ENCODE peak calls at places on chromosomes 2 and 18, in seven cellular contexts. X is psoas muscle, Z is Calu3, M is HCT116, H is endothelial cell, Q is GM12865, N is RWPE1. S is an unnamed sample.

GRCh38 chr18:70046207-70046606 is 98.5 kb upstream of the CD226 start:
- DNase-seq in X (no peak), Z (no peak), M (no peak), H (no peak), Q (no peak), N (no peak), S (no peak)

GRCh38 chr2:71609441-71609840 is 156.1 kb downstream of the DYSF start:
- DNase-seq in X (no peak), Z (no peak), M (no peak), H (peak), Q (no peak), N (no peak), S (no peak)

GRCh38 chr18:9434240-9434701 is 41.0 kb upstream of the RALBP1 start:
- DNase-seq in X (no peak), Z (no peak), M (no peak), H (no peak), Q (no peak), N (no peak), S (no peak)

GRCh38 chr18:42545825-42546224 is 569.7 kb downstream of the RIT2 start:
- DNase-seq in X (no peak), Z (peak), M (no peak), H (no peak), Q (no peak), N (peak), S (no peak)

GRCh38 chr2:241272722-241273551 is 42.5 kb downstream of the HDLBP start:
- DNase-seq in X (peak), Z (peak), M (no peak), H (peak), Q (peak), N (peak), S (no peak)

GRCh38 chr2:196187898-196188458 is 16.6 kb upstream of the STK17B start:
- DNase-seq in X (no peak), Z (no peak), M (no peak), H (no peak), Q (peak), N (no peak), S (no peak)

GRCh38 chr2:216934151-216934550 is 74.3 kb upstream of the TNP1 start:
- DNase-seq in X (peak), Z (no peak), M (no peak), H (no peak), Q (no peak), N (no peak), S (no peak)

GRCh38 chr2:18349421-18349820 is 211.0 kb downstream of the RDH14 start:
- DNase-seq in X (no peak), Z (no peak), M (no peak), H (no peak), Q (no peak), N (no peak), S (no peak)

GRCh38 chr2:53087282-53087882 is 680.2 kb upstream of the CHAC2 start:
- DNase-seq in X (no peak), Z (no peak), M (no peak), H (no peak), Q (no peak), N (peak), S (no peak)

GRCh38 chr2:181589779-181590178 is 67.1 kb downstream of the CERKL start:
- DNase-seq in X (no peak), Z (peak), M (no peak), H (no peak), Q (no peak), N (no peak), S (no peak)

GRCh38 chr2:236250909-236251579 is 13.2 kb downstream of the ASB18 start:
- DNase-seq in X (no peak), Z (no peak), M (no peak), H (no peak), Q (no peak), N (no peak), S (no peak)

GRCh38 chr2:119208791-119209203 is 14.8 kb upstream of the STEAP3 start:
- DNase-seq in X (no peak), Z (peak), M (peak), H (no peak), Q (no peak), N (peak), S (no peak)

GRCh38 chr2:94978917-94979316 is 46.6 kb upstream of the MAL start:
- DNase-seq in X (no peak), Z (no peak), M (no peak), H (no peak), Q (no peak), N (no peak), S (no peak)

GRCh38 chr18:80046011-80046410 is 11.8 kb downstream of the RBFA start:
- DNase-seq in X (no peak), Z (no peak), M (no peak), H (no peak), Q (no peak), N (no peak), S (no peak)

GRCh38 chr2:139271149-139271548 is 491.0 kb upstream of the NXPH2 start:
- DNase-seq in X (no peak), Z (no peak), M (no peak), H (no peak), Q (no peak), N (no peak), S (no peak)

GRCh38 chr2:70199320-70199864 is 8.6 kb upstream of the C2orf42 start:
- DNase-seq in X (no peak), Z (no peak), M (no peak), H (no peak), Q (no peak), N (no peak), S (no peak)
- TF ChIP-seq CTCF in X (no peak), Z (no peak), M (peak), H (no peak), Q (no peak), N (no peak), S (no peak)

GRCh38 chr2:234916674-234917073 is 35.1 kb upstream of the SH3BP4 start:
- DNase-seq in X (no peak), Z (no peak), M (no peak), H (no peak), Q (no peak), N (no peak), S (no peak)
- TF ChIP-seq CTCF in X (no peak), Z (no peak), M (no peak), H (no peak), Q (no peak), N (no peak), S (no peak)

DNA sequence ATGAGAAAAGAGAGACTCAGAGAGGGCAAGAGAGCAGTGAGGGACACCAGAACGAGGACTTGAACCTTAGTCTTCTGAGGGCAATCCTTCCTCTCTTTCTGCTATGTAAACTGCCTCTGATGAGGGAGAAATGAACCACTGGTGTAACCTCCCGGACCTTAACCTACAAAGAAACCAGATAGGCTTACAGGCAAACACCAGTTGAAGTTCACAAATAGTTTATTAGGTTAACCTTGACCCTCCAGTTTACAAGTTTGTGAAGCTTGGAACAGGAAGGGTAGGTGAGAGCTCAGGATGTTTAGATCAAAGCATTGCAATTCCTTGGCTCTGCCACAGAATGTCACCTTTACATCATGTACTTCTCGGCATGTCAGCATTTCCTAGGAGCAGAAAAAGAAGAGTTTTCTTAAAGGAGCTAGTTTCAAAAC is 486.4 kb upstream of the SPRED2 start:
- DNase-seq in X (no peak), Z (no peak), M (no peak), H (no peak), Q (no peak), N (no peak), S (no peak)
- TF ChIP-seq CTCF in X (no peak), Z (no peak), M (no peak), H (no peak), Q (no peak), N (no peak), S (peak)

DNA sequence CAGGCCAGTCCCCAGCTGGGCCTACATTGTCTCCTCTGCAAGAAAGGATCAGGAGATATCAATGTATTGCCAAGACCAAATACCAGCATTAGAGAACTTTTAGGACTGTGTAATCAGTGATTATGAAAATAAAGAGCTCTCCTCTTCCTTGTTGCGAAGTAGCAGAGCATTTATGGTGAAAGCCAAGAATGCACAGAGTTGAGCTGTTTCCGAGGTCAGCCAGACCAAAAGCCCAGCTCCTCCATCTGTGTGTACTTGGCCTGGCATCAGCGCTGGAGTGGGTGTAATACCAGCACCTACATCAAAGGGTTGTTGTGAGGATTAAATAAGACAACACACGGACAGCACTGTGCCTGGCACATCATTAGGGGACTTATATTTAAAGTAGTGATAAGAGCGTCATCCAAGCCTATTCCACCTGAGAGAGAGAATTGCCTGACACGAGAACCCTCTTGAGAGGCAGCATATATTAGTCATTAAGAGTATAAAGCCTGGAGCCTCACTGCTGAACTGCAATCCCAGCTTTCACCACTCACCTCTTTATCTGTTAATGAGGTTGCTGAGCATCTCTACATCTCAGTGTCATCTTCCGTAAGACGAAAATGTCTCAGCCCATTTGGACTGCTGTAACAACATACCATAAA is 7.4 kb upstream of the SLC16A14 start:
- DNase-seq in X (no peak), Z (no peak), M (no peak), H (no peak), Q (no peak), N (no peak), S (no peak)
- TF ChIP-seq CTCF in X (no peak), Z (no peak), M (no peak), H (no peak), Q (no peak), N (no peak), S (no peak)

DNA sequence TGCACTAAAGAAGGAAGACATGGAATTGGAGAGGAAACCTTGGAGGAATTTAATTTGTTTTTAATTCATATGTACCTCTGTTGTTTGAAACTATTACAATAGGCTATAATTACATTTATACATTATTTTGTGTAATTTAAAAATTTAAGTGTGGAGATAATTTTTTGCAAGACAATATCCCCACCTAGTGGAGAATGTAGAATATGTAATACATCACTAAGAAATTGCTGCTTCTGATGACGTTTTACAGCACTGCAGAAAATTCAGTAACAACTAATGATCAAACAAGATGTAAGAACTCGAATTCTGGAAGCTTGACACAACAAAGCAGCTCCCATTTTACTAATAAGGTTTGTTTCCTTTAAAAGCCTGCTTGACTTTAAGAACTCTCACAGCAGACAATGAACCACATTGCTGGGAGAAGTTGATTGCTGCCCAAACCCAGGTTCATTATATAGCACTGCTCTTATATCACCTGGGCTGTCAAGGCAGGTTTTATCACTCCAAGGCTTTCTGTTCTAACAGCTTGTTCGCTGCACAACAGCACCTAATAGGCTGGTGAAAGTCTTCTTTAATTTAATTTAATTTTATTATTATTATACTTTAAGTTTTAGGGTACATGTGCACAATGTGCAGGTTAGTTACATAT is 53.4 kb downstream of the THADA start:
- DNase-seq in X (no peak), Z (no peak), M (peak), H (no peak), Q (peak), N (peak), S (no peak)
- TF ChIP-seq CTCF in X (peak), Z (no peak), M (peak), H (peak), Q (peak), N (peak), S (peak)

DNA sequence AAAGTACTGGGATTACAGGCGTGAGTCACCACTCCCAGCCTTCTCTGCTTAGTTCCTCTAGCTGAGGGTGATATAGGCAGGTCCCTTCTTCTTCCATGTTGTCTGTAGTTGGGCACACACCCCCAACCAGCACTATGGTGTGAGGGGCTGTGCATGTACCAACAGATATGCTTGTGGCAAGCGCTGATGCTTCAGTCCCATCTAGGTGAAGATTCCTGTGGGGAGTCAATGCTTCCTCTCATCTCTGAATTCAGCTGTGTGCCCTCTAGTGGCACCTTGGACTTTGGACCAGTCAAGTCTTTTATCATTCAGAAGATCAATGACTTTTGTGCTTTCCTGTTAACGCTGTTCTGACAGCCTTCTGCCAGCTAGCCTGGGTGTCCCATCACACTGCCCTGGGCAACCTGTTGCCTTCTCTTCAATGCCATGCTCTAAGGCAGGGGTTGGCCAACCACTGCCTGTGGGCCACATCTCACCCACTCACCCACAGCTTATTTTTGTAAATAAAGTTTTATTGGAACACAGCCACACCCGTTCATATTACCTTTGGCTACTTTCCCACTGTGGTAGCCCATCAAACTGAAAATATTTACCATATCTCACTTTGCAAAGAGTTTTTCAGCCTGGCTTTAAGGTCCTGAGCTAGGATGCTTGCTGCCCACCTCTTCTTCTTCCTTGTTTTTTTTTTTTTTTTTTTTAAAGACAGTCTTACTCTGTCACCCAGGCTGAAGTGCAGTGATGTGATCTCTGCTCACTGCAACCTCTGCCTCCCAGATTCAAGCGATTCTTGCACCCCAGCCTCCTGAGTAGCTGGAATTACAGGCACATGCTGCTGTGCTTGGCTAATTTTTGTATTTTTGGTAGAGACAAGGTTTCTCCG is 51.0 kb downstream of the NPAS2 start:
- DNase-seq in X (no peak), Z (no peak), M (no peak), H (no peak), Q (no peak), N (no peak), S (no peak)
- TF ChIP-seq CTCF in X (no peak), Z (no peak), M (peak), H (no peak), Q (peak), N (no peak), S (no peak)

GRCh38 chr2:142286618-142287017 is 155.8 kb upstream of the LRP1B start:
- DNase-seq in X (no peak), Z (no peak), M (peak), H (peak), Q (peak), N (peak), S (no peak)
- TF ChIP-seq CTCF in X (no peak), Z (peak), M (peak), H (peak), Q (peak), N (no peak), S (peak)

GRCh38 chr2:239245107-239245506 is 155.7 kb downstream of the HDAC4 start:
- DNase-seq in X (no peak), Z (no peak), M (no peak), H (no peak), Q (no peak), N (no peak), S (no peak)
- TF ChIP-seq CTCF in X (no peak), Z (no peak), M (no peak), H (no peak), Q (no peak), N (no peak), S (no peak)